ENCODE peak calls at places on chromosome 1, in nine cellular contexts. H is lower leg skin, C is HCT116, O is testis, Z is IMR-90, R is transverse colon, N is prostate gland, L is stomach, T is heart left ventricle. I is an unnamed sample.

GRCh38 chr1:154404984-154405761 is at the start of gene IL6R:
- DNase-seq in R (peak), T (peak), N (peak), C (peak), Z (peak), H (peak), L (peak), O (peak), I (peak)

GRCh38 chr1:50970927-50971582 is 1.0 kb downstream of the CDKN2C start:
- DNase-seq in L (no peak), T (no peak), N (no peak), C (no peak), H (no peak), R (no peak), O (no peak), Z (no peak), I (no peak)

GRCh38 chr1:177873238-177873637 is 96.6 kb downstream of the SEC16B start:
- DNase-seq in O (no peak), L (no peak), H (no peak), R (no peak), T (no peak), Z (peak), C (no peak), N (no peak), I (no peak)

GRCh38 chr1:226429051-226429461 is 21.2 kb upstream of the PARP1 start:
- DNase-seq in N (no peak), L (no peak), R (no peak), O (no peak), H (no peak), C (no peak), T (no peak), Z (no peak), I (no peak)

GRCh38 chr1:203127672-203128611 is at the start of gene ADORA1:
- DNase-seq in T (peak), C (peak), Z (peak), R (peak), L (peak), O (peak), H (no peak), N (peak), I (peak)

GRCh38 chr1:156122519-156123355 is 8.2 kb downstream of the LMNA start:
- DNase-seq in H (peak), Z (peak), R (peak), C (no peak), N (peak), L (peak), T (peak), O (peak), I (peak)

GRCh38 chr1:245606157-245606725 is 451.5 kb downstream of the KIF26B start:
- DNase-seq in L (no peak), R (no peak), O (no peak), N (no peak), Z (no peak), T (no peak), H (no peak), C (no peak), I (no peak)

GRCh38 chr1:237219751-237220150 is 177.8 kb downstream of the RYR2 start:
- DNase-seq in Z (no peak), R (no peak), T (no peak), N (no peak), C (no peak), H (no peak), O (no peak), L (no peak), I (no peak)

GRCh38 chr1:52670599-52670998 is 27.5 kb downstream of the COA7 start:
- DNase-seq in T (no peak), N (no peak), H (no peak), L (no peak), R (no peak), C (no peak), O (no peak), Z (no peak), I (no peak)

GRCh38 chr1:7070389-7071029 is 285.3 kb downstream of the CAMTA1 start:
- DNase-seq in L (peak), O (peak), N (peak), R (peak), Z (peak), H (peak), C (peak), T (peak), I (no peak)
- H3K4me3 ChIP-seq in L (peak), O (peak), N (no peak), R (no peak), Z (peak), H (no peak), C (no peak), T (peak), I (peak)

GRCh38 chr1:164703971-164704411 is 145.0 kb downstream of the PBX1 start:
- DNase-seq in T (no peak), Z (no peak), N (no peak), O (no peak), R (peak), H (no peak), L (no peak), C (no peak), I (no peak)
- TF ChIP-seq POLR2A in T (no peak), Z (no peak), N (no peak), O (no peak), R (no peak), H (no peak), L (no peak), C (no peak), I (no peak)

DNA sequence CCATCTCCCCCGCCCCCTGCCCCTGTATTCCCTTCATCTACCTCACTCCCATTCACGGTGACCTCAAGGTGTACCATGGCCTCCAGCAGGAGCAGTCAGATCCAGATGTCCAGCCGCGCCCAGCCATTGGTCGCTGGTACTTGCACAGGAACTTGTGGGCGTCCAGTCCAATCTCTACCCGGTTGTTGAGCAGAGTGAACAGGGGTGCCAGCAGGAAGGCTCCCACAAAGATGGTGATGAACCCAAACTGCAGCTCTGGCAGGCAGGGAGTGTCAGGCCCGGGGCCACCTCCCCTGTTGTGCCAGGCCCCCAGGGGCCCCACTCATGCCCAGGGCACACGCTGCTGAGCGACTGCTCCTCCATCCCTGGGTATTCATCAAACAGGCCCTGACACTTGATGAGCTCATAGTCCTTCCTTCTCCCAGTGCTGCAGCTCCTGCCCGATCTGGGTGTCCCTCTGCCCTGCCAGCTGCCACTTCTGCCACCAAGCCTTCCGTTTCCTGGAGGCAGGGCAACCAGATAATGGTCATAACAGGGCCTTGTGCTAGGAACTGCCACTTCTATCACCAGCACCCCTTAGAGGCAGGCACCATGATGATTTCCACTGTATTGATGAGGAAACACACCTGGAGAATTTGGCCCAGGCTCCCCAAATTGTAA is 5.7 kb upstream of the ARHGEF19 start:
- DNase-seq in Z (no peak), T (no peak), C (no peak), L (no peak), O (no peak), R (peak), N (no peak), H (no peak), I (no peak)
- H3K4me3 ChIP-seq in Z (no peak), T (peak), C (no peak), L (peak), O (no peak), R (peak), N (no peak), H (no peak), I (peak)

DNA sequence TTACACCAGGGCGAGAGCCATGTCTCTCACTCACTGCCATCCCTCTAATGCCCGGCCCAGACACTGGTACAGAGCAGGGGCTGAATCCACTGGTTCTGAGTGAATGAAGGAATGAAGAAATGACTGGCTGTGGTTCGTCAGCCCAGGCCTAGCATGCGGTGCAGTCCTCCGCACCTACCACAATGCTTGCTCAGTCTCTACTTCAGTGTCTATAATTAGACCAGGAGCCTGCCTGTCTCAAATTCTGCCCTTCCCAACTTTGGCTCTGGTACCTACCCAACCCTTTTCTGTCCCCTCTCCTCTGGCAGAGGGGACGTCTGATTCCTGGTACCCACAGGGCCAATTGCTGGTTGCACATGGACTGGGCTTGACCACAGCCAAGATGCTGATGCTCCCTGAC is 118.2 kb upstream of the GRIK3 start:
- DNase-seq in N (no peak), Z (no peak), T (no peak), H (no peak), C (no peak), O (no peak), L (no peak), R (no peak), I (no peak)
- TF ChIP-seq POLR2A in N (no peak), Z (no peak), T (no peak), H (no peak), C (no peak), O (no peak), L (no peak), R (no peak), I (no peak)

DNA sequence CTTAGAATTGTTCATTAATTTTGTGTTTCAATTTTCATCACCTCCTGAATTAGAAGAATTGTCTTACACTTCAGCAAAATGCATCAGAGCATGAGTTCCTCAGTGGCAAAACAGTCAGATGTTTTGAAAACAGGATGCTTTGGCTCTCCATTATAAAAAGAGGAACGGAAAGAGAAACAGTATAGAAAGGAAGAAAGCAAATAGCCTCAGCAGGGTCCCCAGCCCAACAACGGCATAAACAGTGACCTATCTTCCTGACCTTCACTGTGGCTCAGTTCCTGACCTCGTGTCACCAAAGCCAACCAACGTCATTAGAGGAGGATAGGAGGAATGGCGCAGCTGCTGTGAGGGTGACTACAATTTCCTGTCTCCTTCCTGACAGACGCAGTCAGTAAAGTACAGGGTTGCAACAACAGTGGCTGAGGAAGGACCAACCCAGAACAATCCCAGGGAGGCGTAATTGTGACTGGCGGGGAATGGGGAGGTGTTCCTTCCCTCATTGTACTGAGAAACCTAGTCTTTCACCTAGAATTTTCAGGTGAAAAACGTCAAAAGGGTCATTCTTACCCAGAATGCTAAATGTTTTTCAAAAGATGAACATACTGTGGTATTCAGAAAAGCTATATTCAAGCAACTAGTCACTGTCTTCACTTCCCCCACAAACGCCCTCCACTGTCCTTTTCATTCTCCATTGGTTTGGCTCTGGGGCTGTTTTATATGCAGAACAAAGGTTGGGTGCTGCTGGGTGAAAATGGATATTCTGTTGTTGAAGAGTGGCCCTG is 197.9 kb upstream of the SGIP1 start:
- DNase-seq in O (peak), R (peak), H (peak), N (peak), L (peak), T (peak), Z (peak), C (no peak), I (peak)
- H3K4me3 ChIP-seq in O (no peak), R (no peak), H (no peak), N (peak), L (peak), T (peak), Z (peak), C (no peak), I (peak)

GRCh38 chr1:43300661-43301094 is at the start of gene TIE1:
- DNase-seq in N (no peak), L (no peak), O (no peak), H (no peak), C (no peak), R (no peak), T (peak), Z (no peak), I (no peak)
- TF ChIP-seq POLR2A in N (no peak), L (no peak), O (no peak), H (no peak), C (no peak), R (no peak), T (no peak), Z (no peak), I (no peak)

GRCh38 chr1:103561612-103562395 is 9.6 kb upstream of the AMY2B start:
- DNase-seq in T (no peak), R (no peak), L (no peak), N (no peak), Z (no peak), O (no peak), H (no peak), C (no peak), I (no peak)
- H3K4me3 ChIP-seq in T (no peak), R (no peak), L (no peak), N (no peak), Z (no peak), O (no peak), H (no peak), C (no peak), I (no peak)

GRCh38 chr1:2403273-2403672 is 9.1 kb downstream of the PEX10 start:
- DNase-seq in O (no peak), L (no peak), H (no peak), Z (no peak), N (no peak), T (no peak), R (no peak), C (no peak), I (no peak)

GRCh38 chr1:2402420-2402819 is 9.9 kb downstream of the PEX10 start:
- DNase-seq in R (no peak), C (no peak), H (no peak), O (no peak), N (no peak), T (no peak), L (no peak), Z (no peak), I (no peak)

GRCh38 chr1:2399890-2400575 is 8.4 kb downstream of the RER1 start:
- DNase-seq in T (no peak), O (no peak), L (no peak), C (no peak), N (no peak), Z (no peak), R (no peak), H (no peak), I (no peak)

GRCh38 chr1:2400576-2400909 is 8.9 kb downstream of the RER1 start:
- DNase-seq in T (no peak), O (no peak), L (no peak), R (no peak), Z (no peak), H (no peak), N (no peak), C (no peak), I (no peak)

GRCh38 chr1:2400950-2401649 is 9.5 kb downstream of the RER1 start:
- DNase-seq in O (no peak), T (no peak), H (no peak), L (no peak), C (no peak), N (no peak), Z (no peak), R (no peak), I (no peak)
- TF ChIP-seq POLR2A in O (no peak), T (no peak), H (no peak), L (no peak), C (no peak), N (no peak), Z (no peak), R (no peak), I (no peak)

DNA sequence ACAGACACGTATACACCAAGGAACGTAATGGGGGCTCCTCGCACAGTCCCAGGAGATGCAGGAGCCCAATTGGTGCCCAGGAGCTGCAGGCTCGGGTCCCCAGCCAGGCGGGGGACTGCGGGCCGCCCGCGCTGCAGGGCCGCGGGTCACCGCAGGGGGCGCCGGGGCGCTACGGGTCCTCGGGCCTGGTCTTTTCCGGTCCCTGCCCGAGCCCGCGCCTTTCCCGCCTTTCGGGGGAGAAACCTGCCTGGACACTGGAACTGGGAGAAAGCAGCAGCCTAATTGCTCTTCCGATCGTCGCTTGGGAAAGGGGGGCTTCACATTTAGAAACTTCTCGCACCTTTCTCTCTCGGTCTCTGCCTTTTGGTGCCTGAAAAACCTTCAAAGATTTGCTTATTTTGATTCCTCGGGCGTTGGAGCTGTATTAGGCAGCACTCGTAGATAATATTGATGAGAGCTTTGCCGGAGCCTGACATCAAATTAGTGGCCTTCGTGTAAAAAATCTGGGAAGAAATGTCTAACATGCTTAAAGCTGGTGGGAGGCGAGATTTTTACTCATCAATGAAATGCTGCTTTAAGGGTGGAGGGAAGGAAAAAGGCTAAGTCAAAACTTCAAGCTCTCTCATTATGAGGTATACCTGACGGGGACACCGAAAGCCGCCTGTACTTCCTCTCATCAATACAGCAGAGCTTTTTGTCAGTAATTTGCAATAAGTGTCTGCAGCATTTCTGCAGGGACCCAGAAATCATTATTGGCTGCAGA is 12.6 kb upstream of the BARHL2 start:
- DNase-seq in T (no peak), O (no peak), C (no peak), H (no peak), Z (no peak), N (no peak), L (no peak), R (no peak), I (no peak)
- H3K4me3 ChIP-seq in T (no peak), O (no peak), C (no peak), H (no peak), Z (no peak), N (no peak), L (no peak), R (no peak), I (no peak)